ENCODE peak calls at places on chromosomes 1 and 21, in four cellular contexts. T is suprapubic skin, F is IMR-90, V is ovary. W is an unnamed sample.
A peak's percentile ranks its signal among the peaks of the same experiment; 100 is the strongest.

GRCh38 chr1:84632975-84633427 is 57.3 kb downstream of the SSX2IP start:
- DNase-seq in F (peak; percentile 83), T (no peak), V (no peak), W (no peak)

GRCh38 chr1:172697463-172698100 is 38.7 kb downstream of the FASLG start:
- DNase-seq in F (no peak), T (no peak), V (no peak), W (no peak)

GRCh38 chr1:150554086-150554452 is 4.9 kb downstream of the ADAMTSL4 start:
- DNase-seq in V (no peak), T (no peak), F (no peak), W (no peak)

GRCh38 chr1:244207042-244207934 is 156.2 kb downstream of the ZBTB18 start:
- DNase-seq in V (no peak), F (peak; percentile 57), T (no peak), W (no peak)

GRCh38 chr1:29239142-29239541 is 2.8 kb downstream of the PTPRU start:
- DNase-seq in F (no peak), V (no peak), T (no peak), W (peak; percentile 80)

GRCh38 chr1:152870831-152871730 is 7.0 kb upstream of the SMCP start:
- DNase-seq in F (peak; percentile 1), V (no peak), T (no peak), W (peak; percentile 13)

GRCh38 chr1:222777463-222777862 is 37.4 kb upstream of the DISP1 start:
- DNase-seq in F (peak; percentile 17), T (no peak), V (no peak), W (no peak)

GRCh38 chr1:7042322-7043231 is 257.3 kb downstream of the CAMTA1 start:
- DNase-seq in F (peak; percentile 57), T (no peak), V (no peak), W (no peak)

GRCh38 chr1:54973205-54973921 is 7.1 kb upstream of the TMEM61 start:
- DNase-seq in F (peak; percentile 21), T (no peak), V (no peak), W (no peak)

DNA sequence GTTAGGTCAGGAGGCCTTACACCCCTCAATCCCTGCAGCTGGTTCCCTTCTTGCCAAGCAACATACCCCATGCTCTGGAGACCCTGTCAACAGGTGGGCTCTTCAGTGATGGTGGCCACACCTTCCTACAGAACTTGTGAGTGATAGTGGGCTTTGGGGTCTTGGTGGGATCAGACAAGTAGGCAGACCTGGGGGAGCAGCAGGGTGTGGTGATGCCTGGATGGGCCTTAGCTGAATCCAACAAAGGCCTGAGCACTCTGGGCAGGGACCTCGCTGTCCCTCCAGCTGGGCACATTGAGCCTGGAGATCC is 14.9 kb downstream of the FAAH start:
- DNase-seq in T (no peak), V (no peak), F (no peak), W (no peak)
- H3K36me3 ChIP-seq in T (peaks cover 28% of the 10 kb centered on the region), V (no peaks in the 10 kb centered on the region), F (no peaks in the 10 kb centered on the region), W (peaks cover 20% of the 10 kb centered on the region)

GRCh38 chr21:38807987-38808386 is 2.3 kb downstream of the ETS2 start:
- DNase-seq in V (no peak), T (no peak), F (peak; percentile 51), W (peak; percentile 47)

GRCh38 chr21:38810034-38810825 is 4.5 kb downstream of the ETS2 start:
- DNase-seq in T (no peak), F (no peak), V (no peak), W (no peak)

GRCh38 chr21:38807481-38807880 is 1.8 kb downstream of the ETS2 start:
- DNase-seq in V (no peak), F (no peak), T (no peak), W (no peak)

GRCh38 chr21:38810826-38811164 is 5.1 kb downstream of the ETS2 start:
- DNase-seq in F (no peak), T (no peak), V (no peak), W (no peak)

GRCh38 chr21:38809170-38809878 is 3.6 kb downstream of the ETS2 start:
- DNase-seq in F (no peak), V (no peak), T (no peak), W (no peak)
- TF ChIP-seq POLR2A in F (no peak), V (no peak), T (no peak), W (no peak)

DNA sequence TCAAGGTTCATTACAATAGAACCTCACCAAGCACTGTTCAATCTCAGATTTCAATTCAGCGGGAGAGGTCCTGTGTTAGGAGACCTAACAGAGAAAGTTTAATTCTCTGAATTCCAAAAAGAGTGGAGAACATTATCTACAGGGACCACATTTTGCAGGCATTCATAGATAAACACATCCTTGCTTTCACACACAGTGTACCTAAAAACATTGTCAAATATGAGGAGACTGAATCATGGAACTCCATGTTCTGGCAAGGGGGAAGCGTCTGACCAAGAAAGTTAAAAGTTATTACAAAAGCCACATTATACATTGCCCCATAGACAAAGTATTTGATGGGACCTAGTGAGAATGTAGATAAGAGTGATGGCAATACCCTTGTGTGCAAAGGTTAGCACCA is 21.1 kb upstream of the PPP1R15B start:
- DNase-seq in V (no peak), T (no peak), F (no peak), W (no peak)
- H3K36me3 ChIP-seq in V (no peaks in the 10 kb centered on the region), T (peaks cover 58% of the 10 kb centered on the region), F (peaks cover 18% of the 10 kb centered on the region), W (peaks cover 19% of the 10 kb centered on the region)

DNA sequence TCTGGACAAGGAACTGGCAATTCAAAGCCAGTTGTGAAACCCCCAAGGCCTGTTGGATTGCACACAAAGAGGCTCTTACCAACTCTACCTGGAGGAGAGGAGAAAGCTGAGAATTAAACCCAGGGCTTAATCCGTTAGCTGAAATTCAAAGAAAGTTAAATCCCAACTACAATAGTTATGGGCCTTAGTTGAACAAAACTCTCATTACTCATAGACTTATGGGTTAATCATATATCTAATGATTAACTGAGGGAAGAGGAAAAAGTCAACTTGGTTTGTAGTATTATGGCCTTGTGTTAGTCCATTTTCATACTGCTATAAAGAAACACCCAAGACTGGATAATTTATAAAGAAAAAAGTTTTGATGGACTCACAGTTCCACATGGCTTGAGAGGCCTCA is 838.2 kb upstream of the ADGRL2 start:
- DNase-seq in F (no peak), T (no peak), V (no peak), W (no peak)
- TF ChIP-seq POLR2A in F (no peak), T (no peak), V (no peak), W (no peak)

GRCh38 chr21:43016728-43017127 is 42.4 kb downstream of the PKNOX1 start:
- DNase-seq in V (no peak), T (no peak), F (no peak), W (no peak)
- H3K36me3 ChIP-seq in V (no peaks in the 10 kb centered on the region), T (peaks cover 59% of the 10 kb centered on the region), F (peaks cover 46% of the 10 kb centered on the region), W (peaks cover 56% of the 10 kb centered on the region)

W was measured in upper lobe of left lung.